ENCODE peak calls at places on chromosomes 4 and X, in seven cellular contexts. One of them, this sample, is unnamed.

GRCh38 chrX:136747003-136747986 is 33.4 kb downstream of the ARHGEF6 start:
- DNase-seq in CD4-positive, CD25-positive, alpha-beta regulatory T cell: peak
- DNase-seq in stromal cell of bone marrow: no peak
- DNase-seq in activated CD4-positive, alpha-beta T cell treated with anti-CD3 and anti-CD28 coated beads, Interleukin-2, amount 10 ng/mL, durations not matched to agents 7 days and 5 days: no peak
- DNase-seq in glutamatergic neuron: no peak
- DNase-seq in NCI-H774: no peak
- DNase-seq in amygdala: no peak
- DNase-seq in this sample: no peak

GRCh38 chrX:11287505-11287904 is 5.7 kb upstream of the AMELX start:
- DNase-seq in activated CD4-positive, alpha-beta T cell treated with anti-CD3 and anti-CD28 coated beads, Interleukin-2, amount 10 ng/mL, durations not matched to agents 7 days and 5 days: no peak
- DNase-seq in glutamatergic neuron: no peak
- DNase-seq in stromal cell of bone marrow: no peak
- DNase-seq in CD4-positive, CD25-positive, alpha-beta regulatory T cell: no peak
- DNase-seq in NCI-H774: no peak
- DNase-seq in amygdala: no peak
- DNase-seq in this sample: peak

GRCh38 chrX:106177106-106177981 is 9.2 kb downstream of the PWWP3B start:
- DNase-seq in NCI-H774: peak
- DNase-seq in CD4-positive, CD25-positive, alpha-beta regulatory T cell: no peak
- DNase-seq in glutamatergic neuron: peak
- DNase-seq in amygdala: peak
- DNase-seq in stromal cell of bone marrow: no peak
- DNase-seq in activated CD4-positive, alpha-beta T cell treated with anti-CD3 and anti-CD28 coated beads, Interleukin-2, amount 10 ng/mL, durations not matched to agents 7 days and 5 days: no peak
- DNase-seq in this sample: peak

GRCh38 chr4:165203541-165204461 is 3.6 kb upstream of the KLHL2 start:
- DNase-seq in glutamatergic neuron: no peak
- DNase-seq in NCI-H774: no peak
- DNase-seq in amygdala: no peak
- DNase-seq in stromal cell of bone marrow: no peak
- DNase-seq in activated CD4-positive, alpha-beta T cell treated with anti-CD3 and anti-CD28 coated beads, Interleukin-2, amount 10 ng/mL, durations not matched to agents 7 days and 5 days: no peak
- DNase-seq in CD4-positive, CD25-positive, alpha-beta regulatory T cell: no peak
- DNase-seq in this sample: peak

GRCh38 chrX:15947648-15948317 is 93.2 kb upstream of the AP1S2 start:
- DNase-seq in NCI-H774: no peak
- DNase-seq in glutamatergic neuron: no peak
- DNase-seq in stromal cell of bone marrow: peak
- DNase-seq in amygdala: no peak
- DNase-seq in CD4-positive, CD25-positive, alpha-beta regulatory T cell: no peak
- DNase-seq in activated CD4-positive, alpha-beta T cell treated with anti-CD3 and anti-CD28 coated beads, Interleukin-2, amount 10 ng/mL, durations not matched to agents 7 days and 5 days: no peak
- DNase-seq in this sample: peak

GRCh38 chr4:183932576-183932975 is 27.5 kb downstream of the STOX2 start:
- DNase-seq in NCI-H774: no peak
- DNase-seq in CD4-positive, CD25-positive, alpha-beta regulatory T cell: no peak
- DNase-seq in glutamatergic neuron: no peak
- DNase-seq in amygdala: no peak
- DNase-seq in stromal cell of bone marrow: no peak
- DNase-seq in activated CD4-positive, alpha-beta T cell treated with anti-CD3 and anti-CD28 coated beads, Interleukin-2, amount 10 ng/mL, durations not matched to agents 7 days and 5 days: no peak
- DNase-seq in this sample: no peak

GRCh38 chr4:169051331-169051730 is 41.3 kb upstream of the CBR4 start:
- DNase-seq in activated CD4-positive, alpha-beta T cell treated with anti-CD3 and anti-CD28 coated beads, Interleukin-2, amount 10 ng/mL, durations not matched to agents 7 days and 5 days: no peak
- DNase-seq in CD4-positive, CD25-positive, alpha-beta regulatory T cell: no peak
- DNase-seq in NCI-H774: no peak
- DNase-seq in glutamatergic neuron: no peak
- DNase-seq in amygdala: no peak
- DNase-seq in stromal cell of bone marrow: peak
- DNase-seq in this sample: no peak

GRCh38 chrX:68994135-68994882 is 165.5 kb downstream of the EFNB1 start:
- DNase-seq in amygdala: no peak
- DNase-seq in CD4-positive, CD25-positive, alpha-beta regulatory T cell: no peak
- DNase-seq in stromal cell of bone marrow: no peak
- DNase-seq in glutamatergic neuron: no peak
- DNase-seq in NCI-H774: no peak
- DNase-seq in activated CD4-positive, alpha-beta T cell treated with anti-CD3 and anti-CD28 coated beads, Interleukin-2, amount 10 ng/mL, durations not matched to agents 7 days and 5 days: no peak
- DNase-seq in this sample: no peak

GRCh38 chr4:186634591-186635128 is 79.3 kb upstream of the MTNR1A start:
- DNase-seq in glutamatergic neuron: no peak
- DNase-seq in activated CD4-positive, alpha-beta T cell treated with anti-CD3 and anti-CD28 coated beads, Interleukin-2, amount 10 ng/mL, durations not matched to agents 7 days and 5 days: no peak
- DNase-seq in amygdala: no peak
- DNase-seq in stromal cell of bone marrow: no peak
- DNase-seq in CD4-positive, CD25-positive, alpha-beta regulatory T cell: no peak
- DNase-seq in NCI-H774: no peak
- DNase-seq in this sample: no peak

GRCh38 chr4:23237771-23238170 is 545.0 kb downstream of the GBA3 start:
- DNase-seq in glutamatergic neuron: no peak
- DNase-seq in NCI-H774: no peak
- DNase-seq in stromal cell of bone marrow: no peak
- DNase-seq in CD4-positive, CD25-positive, alpha-beta regulatory T cell: no peak
- DNase-seq in activated CD4-positive, alpha-beta T cell treated with anti-CD3 and anti-CD28 coated beads, Interleukin-2, amount 10 ng/mL, durations not matched to agents 7 days and 5 days: no peak
- DNase-seq in amygdala: peak
- DNase-seq in this sample: no peak

GRCh38 chr4:39484582-39485272 is 25.9 kb downstream of the LIAS start:
- DNase-seq in CD4-positive, CD25-positive, alpha-beta regulatory T cell: no peak
- DNase-seq in NCI-H774: no peak
- DNase-seq in stromal cell of bone marrow: no peak
- DNase-seq in glutamatergic neuron: no peak
- DNase-seq in activated CD4-positive, alpha-beta T cell treated with anti-CD3 and anti-CD28 coated beads, Interleukin-2, amount 10 ng/mL, durations not matched to agents 7 days and 5 days: no peak
- DNase-seq in amygdala: no peak
- DNase-seq in this sample: no peak

GRCh38 chr4:151251922-151252321 is 25.0 kb upstream of the PRSS48 start:
- DNase-seq in stromal cell of bone marrow: no peak
- DNase-seq in activated CD4-positive, alpha-beta T cell treated with anti-CD3 and anti-CD28 coated beads, Interleukin-2, amount 10 ng/mL, durations not matched to agents 7 days and 5 days: no peak
- DNase-seq in CD4-positive, CD25-positive, alpha-beta regulatory T cell: no peak
- DNase-seq in NCI-H774: no peak
- DNase-seq in glutamatergic neuron: no peak
- DNase-seq in amygdala: no peak
- DNase-seq in this sample: no peak

GRCh38 chrX:15761564-15762191 is 23.6 kb downstream of the CA5B start:
- DNase-seq in CD4-positive, CD25-positive, alpha-beta regulatory T cell: peak
- DNase-seq in amygdala: peak
- DNase-seq in NCI-H774: no peak
- DNase-seq in stromal cell of bone marrow: peak
- DNase-seq in glutamatergic neuron: peak
- DNase-seq in activated CD4-positive, alpha-beta T cell treated with anti-CD3 and anti-CD28 coated beads, Interleukin-2, amount 10 ng/mL, durations not matched to agents 7 days and 5 days: peak
- DNase-seq in this sample: peak

GRCh38 chr4:113919611-113920010 is 59.8 kb downstream of the ARSJ start:
- DNase-seq in CD4-positive, CD25-positive, alpha-beta regulatory T cell: no peak
- DNase-seq in stromal cell of bone marrow: peak
- DNase-seq in amygdala: no peak
- DNase-seq in NCI-H774: no peak
- DNase-seq in activated CD4-positive, alpha-beta T cell treated with anti-CD3 and anti-CD28 coated beads, Interleukin-2, amount 10 ng/mL, durations not matched to agents 7 days and 5 days: no peak
- DNase-seq in glutamatergic neuron: no peak
- DNase-seq in this sample: peak

GRCh38 chrX:67094061-67094460 is 449.8 kb upstream of the AR start:
- DNase-seq in CD4-positive, CD25-positive, alpha-beta regulatory T cell: no peak
- DNase-seq in NCI-H774: no peak
- DNase-seq in stromal cell of bone marrow: no peak
- DNase-seq in activated CD4-positive, alpha-beta T cell treated with anti-CD3 and anti-CD28 coated beads, Interleukin-2, amount 10 ng/mL, durations not matched to agents 7 days and 5 days: no peak
- DNase-seq in amygdala: no peak
- DNase-seq in glutamatergic neuron: no peak
- DNase-seq in this sample: no peak

GRCh38 chrX:1452497-1453389 is at the start of gene ASMTL:
- DNase-seq in activated CD4-positive, alpha-beta T cell treated with anti-CD3 and anti-CD28 coated beads, Interleukin-2, amount 10 ng/mL, durations not matched to agents 7 days and 5 days: peak
- DNase-seq in stromal cell of bone marrow: peak
- DNase-seq in glutamatergic neuron: peak
- DNase-seq in amygdala: no peak
- DNase-seq in NCI-H774: no peak
- DNase-seq in CD4-positive, CD25-positive, alpha-beta regulatory T cell: peak
- DNase-seq in this sample: peak

GRCh38 chr4:41256131-41256739 is 493 bp upstream of the UCHL1 start:
- DNase-seq in CD4-positive, CD25-positive, alpha-beta regulatory T cell: no peak
- DNase-seq in activated CD4-positive, alpha-beta T cell treated with anti-CD3 and anti-CD28 coated beads, Interleukin-2, amount 10 ng/mL, durations not matched to agents 7 days and 5 days: no peak
- DNase-seq in NCI-H774: peak
- DNase-seq in stromal cell of bone marrow: no peak
- DNase-seq in glutamatergic neuron: no peak
- DNase-seq in amygdala: no peak
- DNase-seq in this sample: no peak

GRCh38 chr4:26055855-26056254 is 141.8 kb downstream of the SMIM20 start:
- DNase-seq in CD4-positive, CD25-positive, alpha-beta regulatory T cell: no peak
- DNase-seq in activated CD4-positive, alpha-beta T cell treated with anti-CD3 and anti-CD28 coated beads, Interleukin-2, amount 10 ng/mL, durations not matched to agents 7 days and 5 days: no peak
- DNase-seq in NCI-H774: no peak
- DNase-seq in stromal cell of bone marrow: no peak
- DNase-seq in amygdala: no peak
- DNase-seq in glutamatergic neuron: no peak
- DNase-seq in this sample: no peak

GRCh38 chr4:38230121-38230728 is 270.0 kb downstream of the PTTG2 start:
- DNase-seq in activated CD4-positive, alpha-beta T cell treated with anti-CD3 and anti-CD28 coated beads, Interleukin-2, amount 10 ng/mL, durations not matched to agents 7 days and 5 days: no peak
- DNase-seq in glutamatergic neuron: no peak
- DNase-seq in CD4-positive, CD25-positive, alpha-beta regulatory T cell: no peak
- DNase-seq in NCI-H774: no peak
- DNase-seq in amygdala: no peak
- DNase-seq in stromal cell of bone marrow: no peak
- DNase-seq in this sample: peak

GRCh38 chrX:18146954-18147353 is 73.7 kb downstream of the BEND2 start:
- DNase-seq in stromal cell of bone marrow: no peak
- DNase-seq in NCI-H774: no peak
- DNase-seq in glutamatergic neuron: no peak
- DNase-seq in amygdala: no peak
- DNase-seq in activated CD4-positive, alpha-beta T cell treated with anti-CD3 and anti-CD28 coated beads, Interleukin-2, amount 10 ng/mL, durations not matched to agents 7 days and 5 days: peak
- DNase-seq in CD4-positive, CD25-positive, alpha-beta regulatory T cell: peak
- DNase-seq in this sample: peak

GRCh38 chr4:150005537-150005936 is 72.7 kb upstream of the DCLK2 start:
- DNase-seq in stromal cell of bone marrow: no peak
- DNase-seq in NCI-H774: no peak
- DNase-seq in activated CD4-positive, alpha-beta T cell treated with anti-CD3 and anti-CD28 coated beads, Interleukin-2, amount 10 ng/mL, durations not matched to agents 7 days and 5 days: no peak
- DNase-seq in amygdala: no peak
- DNase-seq in glutamatergic neuron: no peak
- DNase-seq in CD4-positive, CD25-positive, alpha-beta regulatory T cell: no peak
- DNase-seq in this sample: no peak

GRCh38 chr4:141502755-141503154 is 133.6 kb upstream of the IL15 start:
- DNase-seq in glutamatergic neuron: no peak
- DNase-seq in activated CD4-positive, alpha-beta T cell treated with anti-CD3 and anti-CD28 coated beads, Interleukin-2, amount 10 ng/mL, durations not matched to agents 7 days and 5 days: no peak
- DNase-seq in stromal cell of bone marrow: no peak
- DNase-seq in NCI-H774: no peak
- DNase-seq in amygdala: no peak
- DNase-seq in CD4-positive, CD25-positive, alpha-beta regulatory T cell: no peak
- DNase-seq in this sample: no peak

GRCh38 chrX:1239681-1240142 is 27.3 kb upstream of the CRLF2 start:
- DNase-seq in glutamatergic neuron: no peak
- DNase-seq in stromal cell of bone marrow: no peak
- DNase-seq in CD4-positive, CD25-positive, alpha-beta regulatory T cell: no peak
- DNase-seq in activated CD4-positive, alpha-beta T cell treated with anti-CD3 and anti-CD28 coated beads, Interleukin-2, amount 10 ng/mL, durations not matched to agents 7 days and 5 days: no peak
- DNase-seq in NCI-H774: no peak
- DNase-seq in amygdala: peak
- DNase-seq in this sample: no peak

GRCh38 chr4:145804134-145804533 is 124.2 kb downstream of the C4orf51 start:
- DNase-seq in activated CD4-positive, alpha-beta T cell treated with anti-CD3 and anti-CD28 coated beads, Interleukin-2, amount 10 ng/mL, durations not matched to agents 7 days and 5 days: no peak
- DNase-seq in NCI-H774: no peak
- DNase-seq in CD4-positive, CD25-positive, alpha-beta regulatory T cell: no peak
- DNase-seq in stromal cell of bone marrow: peak
- DNase-seq in glutamatergic neuron: no peak
- DNase-seq in amygdala: no peak
- DNase-seq in this sample: peak

GRCh38 chr4:6566582-6567190 is 8.3 kb upstream of the MAN2B2 start:
- DNase-seq in stromal cell of bone marrow: no peak
- DNase-seq in activated CD4-positive, alpha-beta T cell treated with anti-CD3 and anti-CD28 coated beads, Interleukin-2, amount 10 ng/mL, durations not matched to agents 7 days and 5 days: no peak
- DNase-seq in NCI-H774: no peak
- DNase-seq in amygdala: no peak
- DNase-seq in CD4-positive, CD25-positive, alpha-beta regulatory T cell: no peak
- DNase-seq in glutamatergic neuron: no peak
- DNase-seq in this sample: no peak

GRCh38 chr4:74397748-74398426 is 32.9 kb downstream of the EREG start:
- DNase-seq in activated CD4-positive, alpha-beta T cell treated with anti-CD3 and anti-CD28 coated beads, Interleukin-2, amount 10 ng/mL, durations not matched to agents 7 days and 5 days: no peak
- DNase-seq in NCI-H774: no peak
- DNase-seq in CD4-positive, CD25-positive, alpha-beta regulatory T cell: peak
- DNase-seq in stromal cell of bone marrow: no peak
- DNase-seq in amygdala: no peak
- DNase-seq in glutamatergic neuron: no peak
- DNase-seq in this sample: no peak

GRCh38 chrX:136766785-136767103 is 14.0 kb downstream of the ARHGEF6 start:
- DNase-seq in amygdala: no peak
- DNase-seq in activated CD4-positive, alpha-beta T cell treated with anti-CD3 and anti-CD28 coated beads, Interleukin-2, amount 10 ng/mL, durations not matched to agents 7 days and 5 days: no peak
- DNase-seq in stromal cell of bone marrow: no peak
- DNase-seq in CD4-positive, CD25-positive, alpha-beta regulatory T cell: no peak
- DNase-seq in NCI-H774: no peak
- DNase-seq in glutamatergic neuron: no peak
- DNase-seq in this sample: no peak

GRCh38 chrX:118025193-118025592 is 91.4 kb downstream of the KLHL13 start:
- DNase-seq in amygdala: no peak
- DNase-seq in NCI-H774: no peak
- DNase-seq in CD4-positive, CD25-positive, alpha-beta regulatory T cell: no peak
- DNase-seq in glutamatergic neuron: no peak
- DNase-seq in activated CD4-positive, alpha-beta T cell treated with anti-CD3 and anti-CD28 coated beads, Interleukin-2, amount 10 ng/mL, durations not matched to agents 7 days and 5 days: no peak
- DNase-seq in stromal cell of bone marrow: peak
- DNase-seq in this sample: peak

GRCh38 chr4:2842667-2843022 is 999 bp upstream of the ADD1 start:
- DNase-seq in activated CD4-positive, alpha-beta T cell treated with anti-CD3 and anti-CD28 coated beads, Interleukin-2, amount 10 ng/mL, durations not matched to agents 7 days and 5 days: no peak
- DNase-seq in CD4-positive, CD25-positive, alpha-beta regulatory T cell: no peak
- DNase-seq in stromal cell of bone marrow: no peak
- DNase-seq in amygdala: no peak
- DNase-seq in NCI-H774: no peak
- DNase-seq in glutamatergic neuron: no peak
- DNase-seq in this sample: no peak

GRCh38 chr4:105555409-105555808 is 3.0 kb downstream of the ARHGEF38 start:
- DNase-seq in NCI-H774: no peak
- DNase-seq in stromal cell of bone marrow: no peak
- DNase-seq in activated CD4-positive, alpha-beta T cell treated with anti-CD3 and anti-CD28 coated beads, Interleukin-2, amount 10 ng/mL, durations not matched to agents 7 days and 5 days: no peak
- DNase-seq in amygdala: no peak
- DNase-seq in CD4-positive, CD25-positive, alpha-beta regulatory T cell: no peak
- DNase-seq in glutamatergic neuron: no peak
- DNase-seq in this sample: no peak

GRCh38 chr4:5788144-5788543 is 77.1 kb downstream of the EVC start:
- DNase-seq in NCI-H774: no peak
- DNase-seq in glutamatergic neuron: no peak
- DNase-seq in stromal cell of bone marrow: no peak
- DNase-seq in activated CD4-positive, alpha-beta T cell treated with anti-CD3 and anti-CD28 coated beads, Interleukin-2, amount 10 ng/mL, durations not matched to agents 7 days and 5 days: no peak
- DNase-seq in CD4-positive, CD25-positive, alpha-beta regulatory T cell: no peak
- DNase-seq in amygdala: no peak
- DNase-seq in this sample: no peak

GRCh38 chr4:122152699-122153328 is 683 bp downstream of the BLTP1 start:
- DNase-seq in NCI-H774: no peak
- DNase-seq in CD4-positive, CD25-positive, alpha-beta regulatory T cell: peak
- DNase-seq in stromal cell of bone marrow: no peak
- DNase-seq in glutamatergic neuron: peak
- DNase-seq in activated CD4-positive, alpha-beta T cell treated with anti-CD3 and anti-CD28 coated beads, Interleukin-2, amount 10 ng/mL, durations not matched to agents 7 days and 5 days: peak
- DNase-seq in amygdala: peak
- DNase-seq in this sample: peak

GRCh38 chr4:88582493-88582892 is 9.8 kb upstream of the HERC3 start:
- DNase-seq in CD4-positive, CD25-positive, alpha-beta regulatory T cell: no peak
- DNase-seq in NCI-H774: no peak
- DNase-seq in amygdala: no peak
- DNase-seq in glutamatergic neuron: no peak
- DNase-seq in activated CD4-positive, alpha-beta T cell treated with anti-CD3 and anti-CD28 coated beads, Interleukin-2, amount 10 ng/mL, durations not matched to agents 7 days and 5 days: no peak
- DNase-seq in stromal cell of bone marrow: no peak
- DNase-seq in this sample: peak

GRCh38 chr4:140149851-140150635 is 3.9 kb downstream of the MAML3 start:
- DNase-seq in NCI-H774: peak
- DNase-seq in CD4-positive, CD25-positive, alpha-beta regulatory T cell: peak
- DNase-seq in activated CD4-positive, alpha-beta T cell treated with anti-CD3 and anti-CD28 coated beads, Interleukin-2, amount 10 ng/mL, durations not matched to agents 7 days and 5 days: peak
- DNase-seq in stromal cell of bone marrow: no peak
- DNase-seq in amygdala: peak
- DNase-seq in glutamatergic neuron: peak
- DNase-seq in this sample: peak

GRCh38 chr4:23005691-23006090 is 313.0 kb downstream of the GBA3 start:
- DNase-seq in glutamatergic neuron: no peak
- DNase-seq in activated CD4-positive, alpha-beta T cell treated with anti-CD3 and anti-CD28 coated beads, Interleukin-2, amount 10 ng/mL, durations not matched to agents 7 days and 5 days: no peak
- DNase-seq in CD4-positive, CD25-positive, alpha-beta regulatory T cell: no peak
- DNase-seq in NCI-H774: no peak
- DNase-seq in stromal cell of bone marrow: no peak
- DNase-seq in amygdala: no peak
- DNase-seq in this sample: no peak

GRCh38 chrX:136768469-136769084 is 12.2 kb downstream of the ARHGEF6 start:
- DNase-seq in amygdala: no peak
- DNase-seq in NCI-H774: no peak
- DNase-seq in activated CD4-positive, alpha-beta T cell treated with anti-CD3 and anti-CD28 coated beads, Interleukin-2, amount 10 ng/mL, durations not matched to agents 7 days and 5 days: peak
- DNase-seq in glutamatergic neuron: peak
- DNase-seq in CD4-positive, CD25-positive, alpha-beta regulatory T cell: peak
- DNase-seq in stromal cell of bone marrow: peak
- DNase-seq in this sample: peak

This sample was measured in epithelial cell of esophagus.